ENCODE peak calls at places on chromosomes 7 and 10, in eight cellular contexts. One of them, this sample, is unnamed.

GRCh38 chr7:921581-922333 is 32.7 kb downstream of the ADAP1 start:
- DNase-seq in OCI-LY7: no peak
- DNase-seq in HCT116: no peak
- DNase-seq in SJSA1: no peak
- DNase-seq in cardiac muscle cell: no peak
- DNase-seq in tibial artery: peak
- DNase-seq in choroid plexus epithelial cell: no peak
- DNase-seq in thoracic aorta: no peak
- DNase-seq in this sample: peak

GRCh38 chr7:144407266-144407931 is 3.9 kb upstream of the NOBOX start:
- DNase-seq in tibial artery: no peak
- DNase-seq in cardiac muscle cell: no peak
- DNase-seq in thoracic aorta: no peak
- DNase-seq in OCI-LY7: no peak
- DNase-seq in HCT116: no peak
- DNase-seq in SJSA1: no peak
- DNase-seq in choroid plexus epithelial cell: no peak
- DNase-seq in this sample: no peak

GRCh38 chr7:3039787-3040186 is 3.9 kb downstream of the CARD11 start:
- DNase-seq in choroid plexus epithelial cell: no peak
- DNase-seq in SJSA1: no peak
- DNase-seq in tibial artery: no peak
- DNase-seq in HCT116: no peak
- DNase-seq in cardiac muscle cell: no peak
- DNase-seq in OCI-LY7: no peak
- DNase-seq in thoracic aorta: no peak
- DNase-seq in this sample: no peak

GRCh38 chr7:13336227-13336626 is 648.8 kb downstream of the ARL4A start:
- DNase-seq in thoracic aorta: no peak
- DNase-seq in tibial artery: no peak
- DNase-seq in choroid plexus epithelial cell: peak
- DNase-seq in HCT116: no peak
- DNase-seq in OCI-LY7: no peak
- DNase-seq in cardiac muscle cell: no peak
- DNase-seq in SJSA1: no peak
- DNase-seq in this sample: no peak

GRCh38 chr7:100472121-100472851 is 6.7 kb downstream of the TSC22D4 start:
- DNase-seq in cardiac muscle cell: no peak
- DNase-seq in HCT116: no peak
- DNase-seq in thoracic aorta: no peak
- DNase-seq in tibial artery: no peak
- DNase-seq in choroid plexus epithelial cell: no peak
- DNase-seq in SJSA1: no peak
- DNase-seq in OCI-LY7: no peak
- DNase-seq in this sample: no peak

GRCh38 chr7:112547916-112548315 is 67.1 kb downstream of the LSMEM1 start:
- DNase-seq in OCI-LY7: no peak
- DNase-seq in choroid plexus epithelial cell: peak
- DNase-seq in thoracic aorta: no peak
- DNase-seq in cardiac muscle cell: no peak
- DNase-seq in tibial artery: no peak
- DNase-seq in HCT116: no peak
- DNase-seq in SJSA1: no peak
- DNase-seq in this sample: no peak

GRCh38 chr10:46312953-46313352 is 26.2 kb downstream of the ANTXRL start:
- DNase-seq in SJSA1: no peak
- DNase-seq in OCI-LY7: no peak
- DNase-seq in tibial artery: peak
- DNase-seq in thoracic aorta: no peak
- DNase-seq in HCT116: no peak
- DNase-seq in choroid plexus epithelial cell: no peak
- DNase-seq in cardiac muscle cell: no peak
- DNase-seq in this sample: no peak

GRCh38 chr10:22251751-22252285 is 34.0 kb upstream of the EBLN1 start:
- DNase-seq in OCI-LY7: no peak
- DNase-seq in thoracic aorta: no peak
- DNase-seq in tibial artery: peak
- DNase-seq in HCT116: no peak
- DNase-seq in choroid plexus epithelial cell: peak
- DNase-seq in SJSA1: peak
- DNase-seq in cardiac muscle cell: peak
- DNase-seq in this sample: peak

GRCh38 chr7:45713669-45714520 is 139.7 kb downstream of the ADCY1 start:
- DNase-seq in tibial artery: no peak
- DNase-seq in thoracic aorta: no peak
- DNase-seq in OCI-LY7: no peak
- DNase-seq in choroid plexus epithelial cell: no peak
- DNase-seq in cardiac muscle cell: no peak
- DNase-seq in HCT116: no peak
- DNase-seq in SJSA1: no peak
- DNase-seq in this sample: no peak

GRCh38 chr7:108454674-108455523 is 1.3 kb downstream of the NRCAM start:
- DNase-seq in SJSA1: peak
- DNase-seq in OCI-LY7: no peak
- DNase-seq in thoracic aorta: no peak
- DNase-seq in HCT116: no peak
- DNase-seq in choroid plexus epithelial cell: peak
- DNase-seq in tibial artery: no peak
- DNase-seq in cardiac muscle cell: peak
- DNase-seq in this sample: no peak

GRCh38 chr10:12635127-12635541 is 285.8 kb downstream of the CAMK1D start:
- DNase-seq in thoracic aorta: no peak
- DNase-seq in cardiac muscle cell: no peak
- DNase-seq in choroid plexus epithelial cell: peak
- DNase-seq in SJSA1: peak
- DNase-seq in OCI-LY7: no peak
- DNase-seq in tibial artery: no peak
- DNase-seq in HCT116: no peak
- DNase-seq in this sample: no peak

GRCh38 chr10:13271552-13272163 is 28.2 kb downstream of the PHYH start:
- DNase-seq in cardiac muscle cell: peak
- DNase-seq in choroid plexus epithelial cell: peak
- DNase-seq in OCI-LY7: peak
- DNase-seq in tibial artery: peak
- DNase-seq in thoracic aorta: no peak
- DNase-seq in HCT116: peak
- DNase-seq in SJSA1: peak
- DNase-seq in this sample: peak

GRCh38 chr10:102631525-102632393 is 12.5 kb upstream of the TRIM8 start:
- DNase-seq in OCI-LY7: no peak
- DNase-seq in choroid plexus epithelial cell: no peak
- DNase-seq in thoracic aorta: no peak
- DNase-seq in cardiac muscle cell: no peak
- DNase-seq in SJSA1: no peak
- DNase-seq in HCT116: no peak
- DNase-seq in tibial artery: no peak
- DNase-seq in this sample: no peak

GRCh38 chr10:102633282-102633681 is 11.0 kb upstream of the TRIM8 start:
- DNase-seq in SJSA1: peak
- DNase-seq in cardiac muscle cell: peak
- DNase-seq in thoracic aorta: no peak
- DNase-seq in tibial artery: no peak
- DNase-seq in OCI-LY7: peak
- DNase-seq in choroid plexus epithelial cell: peak
- DNase-seq in HCT116: no peak
- DNase-seq in this sample: no peak

GRCh38 chr10:102630663-102631062 is 13.6 kb upstream of the TRIM8 start:
- DNase-seq in SJSA1: no peak
- DNase-seq in OCI-LY7: no peak
- DNase-seq in thoracic aorta: no peak
- DNase-seq in choroid plexus epithelial cell: no peak
- DNase-seq in tibial artery: no peak
- DNase-seq in cardiac muscle cell: no peak
- DNase-seq in HCT116: no peak
- DNase-seq in this sample: no peak

GRCh38 chr10:102633848-102634247 is 10.4 kb upstream of the TRIM8 start:
- DNase-seq in SJSA1: no peak
- DNase-seq in OCI-LY7: no peak
- DNase-seq in thoracic aorta: no peak
- DNase-seq in HCT116: no peak
- DNase-seq in cardiac muscle cell: no peak
- DNase-seq in choroid plexus epithelial cell: no peak
- DNase-seq in tibial artery: no peak
- DNase-seq in this sample: no peak

DNA sequence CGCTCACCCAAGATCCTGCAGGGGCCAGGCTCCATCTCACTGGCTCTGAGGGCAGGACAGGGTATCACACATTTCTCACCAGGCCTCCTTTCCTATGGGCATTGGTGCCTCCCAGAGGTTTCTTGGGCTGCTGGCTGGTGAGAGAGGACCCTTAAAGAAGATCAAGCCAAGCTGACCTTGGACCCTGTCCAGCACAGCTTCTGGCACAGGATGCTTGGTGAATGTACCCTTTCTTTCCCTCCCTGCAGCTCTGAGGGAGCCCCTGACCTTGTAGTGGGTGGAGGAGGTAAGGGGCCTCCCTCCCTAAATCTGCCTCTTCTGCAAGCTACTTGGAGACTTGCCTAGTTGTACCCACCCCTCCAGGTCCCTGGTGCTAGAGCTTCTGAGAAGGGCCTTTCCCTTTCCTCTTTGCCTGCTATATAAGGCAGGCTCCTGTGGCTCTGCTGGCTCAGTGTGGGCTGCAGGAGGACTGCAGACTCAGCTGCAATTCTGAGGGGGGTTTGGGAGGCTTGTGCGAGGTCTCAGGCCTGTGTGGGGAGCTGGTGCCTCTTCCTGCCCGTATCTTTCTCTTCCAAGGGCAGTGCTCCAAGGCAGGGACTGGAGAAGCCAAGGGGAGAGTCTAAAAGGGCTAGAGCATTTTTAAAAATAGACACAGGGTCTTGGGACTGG is 11.8 kb upstream of the TRIM8 start:
- DNase-seq in choroid plexus epithelial cell: peak
- DNase-seq in tibial artery: no peak
- DNase-seq in thoracic aorta: no peak
- DNase-seq in HCT116: no peak
- DNase-seq in SJSA1: no peak
- DNase-seq in OCI-LY7: no peak
- DNase-seq in cardiac muscle cell: peak
- DNase-seq in this sample: no peak
- H3K4me3 ChIP-seq in choroid plexus epithelial cell: no peak
- H3K4me3 ChIP-seq in tibial artery: no peak
- H3K4me3 ChIP-seq in thoracic aorta: peak
- H3K4me3 ChIP-seq in HCT116: no peak
- H3K4me3 ChIP-seq in SJSA1: no peak
- H3K4me3 ChIP-seq in OCI-LY7: no peak
- H3K4me3 ChIP-seq in cardiac muscle cell: no peak
- H3K4me3 ChIP-seq in this sample: no peak

DNA sequence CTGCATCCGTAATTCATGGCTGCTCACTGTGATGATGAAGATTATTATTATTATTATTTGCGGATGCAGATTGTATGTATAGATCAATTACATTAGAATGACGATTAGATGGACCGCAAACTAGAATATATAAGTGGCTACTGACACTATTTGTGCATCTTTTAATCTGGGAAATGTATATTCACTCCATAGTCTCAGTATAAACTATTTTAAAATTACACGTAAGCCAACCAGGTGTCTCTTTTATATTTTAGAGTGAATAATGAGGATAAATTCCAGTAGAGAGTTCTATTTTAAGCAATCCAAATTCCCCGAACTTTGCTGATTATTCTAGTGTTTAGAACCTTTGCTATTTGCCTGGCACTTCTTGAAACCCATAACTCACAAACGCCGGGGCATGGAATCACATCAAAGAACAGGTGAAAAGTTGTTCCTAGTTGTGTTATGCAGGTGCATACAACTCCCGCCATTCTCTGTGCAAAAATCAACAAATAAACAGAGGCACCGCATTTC is 495 bp upstream of the ING3 start:
- DNase-seq in choroid plexus epithelial cell: no peak
- DNase-seq in cardiac muscle cell: no peak
- DNase-seq in OCI-LY7: peak
- DNase-seq in HCT116: no peak
- DNase-seq in tibial artery: no peak
- DNase-seq in thoracic aorta: no peak
- DNase-seq in SJSA1: no peak
- DNase-seq in this sample: no peak
- H3K4me3 ChIP-seq in choroid plexus epithelial cell: peak
- H3K4me3 ChIP-seq in cardiac muscle cell: peak
- H3K4me3 ChIP-seq in OCI-LY7: peak
- H3K4me3 ChIP-seq in HCT116: peak
- H3K4me3 ChIP-seq in tibial artery: peak
- H3K4me3 ChIP-seq in thoracic aorta: peak
- H3K4me3 ChIP-seq in SJSA1: peak
- H3K4me3 ChIP-seq in this sample: peak

DNA sequence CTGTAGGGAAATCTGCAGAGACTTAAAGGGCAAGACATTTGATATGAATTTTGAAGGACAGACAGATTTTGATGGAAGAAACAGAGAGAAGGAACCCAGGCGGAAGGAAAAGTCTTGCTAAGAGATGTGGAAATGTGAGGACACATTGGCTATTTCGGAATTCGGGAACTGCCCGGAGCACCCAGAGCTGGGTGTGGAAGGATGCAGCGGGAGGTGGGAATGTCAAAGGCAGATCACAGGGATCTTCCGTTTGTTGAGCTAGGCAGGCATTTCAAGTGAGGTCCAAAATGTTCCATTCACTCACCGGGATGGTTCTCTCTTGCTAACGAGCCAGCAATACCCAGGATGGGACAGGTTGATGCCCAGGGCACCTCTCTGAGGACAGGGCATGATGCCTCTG is 87.2 kb upstream of the CTBP2 start:
- DNase-seq in choroid plexus epithelial cell: no peak
- DNase-seq in tibial artery: no peak
- DNase-seq in SJSA1: no peak
- DNase-seq in thoracic aorta: no peak
- DNase-seq in HCT116: no peak
- DNase-seq in OCI-LY7: no peak
- DNase-seq in cardiac muscle cell: no peak
- DNase-seq in this sample: no peak
- H3K4me3 ChIP-seq in choroid plexus epithelial cell: no peak
- H3K4me3 ChIP-seq in tibial artery: no peak
- H3K4me3 ChIP-seq in SJSA1: no peak
- H3K4me3 ChIP-seq in thoracic aorta: no peak
- H3K4me3 ChIP-seq in HCT116: no peak
- H3K4me3 ChIP-seq in OCI-LY7: no peak
- H3K4me3 ChIP-seq in cardiac muscle cell: no peak
- H3K4me3 ChIP-seq in this sample: no peak

DNA sequence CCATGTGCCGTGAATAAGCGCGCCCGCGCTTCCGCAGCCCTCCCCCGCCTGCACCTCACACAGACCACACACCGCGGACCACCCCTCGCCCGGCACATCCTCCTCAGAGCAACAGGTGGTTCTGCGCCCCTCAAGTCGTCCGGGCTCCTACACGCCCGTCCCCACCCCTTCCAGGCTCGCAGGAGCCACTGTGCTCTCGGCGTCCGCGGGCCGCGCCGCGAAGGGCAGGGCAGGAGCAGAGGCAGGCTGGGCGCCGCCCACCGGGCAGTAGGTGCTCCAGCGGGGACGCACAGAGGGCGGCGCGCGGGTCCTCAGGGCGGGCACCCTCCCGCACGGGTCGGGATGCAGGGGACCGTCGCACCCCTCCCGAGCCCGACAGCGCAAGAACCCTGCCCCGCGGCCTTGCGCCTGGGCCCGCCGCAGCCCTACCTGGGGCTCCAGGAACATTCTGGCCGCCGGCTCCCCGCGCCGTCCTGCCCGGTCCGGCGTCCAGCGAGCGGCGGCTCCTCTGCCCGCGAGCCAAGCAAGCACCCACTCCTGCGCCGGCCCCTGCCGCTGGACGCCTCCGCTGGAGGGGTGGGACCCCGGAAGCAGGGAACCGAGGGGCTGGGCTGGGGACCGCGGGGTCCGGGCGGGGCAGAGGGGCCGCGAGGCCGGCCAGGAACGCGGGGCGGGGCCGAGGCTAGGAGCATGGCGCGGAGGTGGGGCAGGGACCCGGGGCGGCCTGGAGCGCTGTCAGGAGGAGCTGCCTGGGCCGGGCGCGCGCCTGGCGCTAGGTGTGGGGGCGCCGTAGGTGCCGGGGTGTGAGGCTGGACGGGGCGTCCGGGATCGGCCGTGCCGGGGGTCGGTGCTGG is 37.4 kb downstream of the RASGEF1A start:
- DNase-seq in HCT116: no peak
- DNase-seq in choroid plexus epithelial cell: no peak
- DNase-seq in SJSA1: no peak
- DNase-seq in cardiac muscle cell: peak
- DNase-seq in tibial artery: peak
- DNase-seq in OCI-LY7: no peak
- DNase-seq in thoracic aorta: no peak
- DNase-seq in this sample: peak
- H3K4me3 ChIP-seq in HCT116: peak
- H3K4me3 ChIP-seq in choroid plexus epithelial cell: no peak
- H3K4me3 ChIP-seq in SJSA1: no peak
- H3K4me3 ChIP-seq in cardiac muscle cell: peak
- H3K4me3 ChIP-seq in tibial artery: peak
- H3K4me3 ChIP-seq in OCI-LY7: no peak
- H3K4me3 ChIP-seq in thoracic aorta: peak
- H3K4me3 ChIP-seq in this sample: peak